ENCODE peak calls at places on chromosomes 13 and 19, in eight cellular contexts. T is stomach, C is upper lobe of right lung, X is uterus, P is heart right ventricle, K is suprapubic skin, A is thoracic aorta, W is tibial nerve. F is an unnamed sample. For H3K36me3, the result is how much of the 10 kb centered on the place peaks cover.

GRCh38 chr13:35940734-35941133 is 190.4 kb downstream of the DCLK1 start:
- DNase-seq in C (no peak), X (no peak), A (no peak), T (no peak), P (no peak), K (no peak), W (no peak), F (no peak)

GRCh38 chr19:36488816-36489138 is 584 bp downstream of the ZNF566 start:
- DNase-seq in W (no peak), K (no peak), P (peak), C (no peak), T (no peak), X (no peak), A (no peak), F (no peak)

GRCh38 chr19:45356760-45357444 is 13.5 kb downstream of the ERCC2 start:
- DNase-seq in X (no peak), A (no peak), C (no peak), W (no peak), T (no peak), K (no peak), P (no peak), F (no peak)

GRCh38 chr19:39679791-39680168 is 24.1 kb downstream of the LGALS16 start:
- DNase-seq in K (no peak), P (no peak), X (no peak), C (no peak), W (no peak), T (no peak), A (no peak), F (no peak)

GRCh38 chr13:26198116-26198515 is 24.0 kb downstream of the RNF6 start:
- DNase-seq in A (no peak), K (no peak), P (no peak), T (no peak), C (no peak), X (no peak), W (no peak), F (no peak)

GRCh38 chr19:45952691-45953505 is 20.8 kb downstream of the NOVA2 start:
- DNase-seq in K (no peak), X (no peak), C (no peak), T (peak), A (no peak), P (peak), W (no peak), F (peak)

GRCh38 chr19:28898279-28898678 is 314.7 kb downstream of the UQCRFS1 start:
- DNase-seq in W (no peak), P (no peak), A (no peak), K (no peak), X (no peak), T (no peak), C (no peak), F (no peak)

GRCh38 chr13:98916403-98916802 is 61.5 kb downstream of the DOCK9 start:
- DNase-seq in X (no peak), T (no peak), C (no peak), K (no peak), P (no peak), W (no peak), A (no peak), F (no peak)

GRCh38 chr13:51840917-51841316 is 4.1 kb downstream of the TMEM272 start:
- DNase-seq in X (no peak), W (no peak), P (no peak), T (no peak), C (no peak), K (no peak), A (no peak), F (peak)

GRCh38 chr13:51995677-51996551 is 15.3 kb downstream of the ATP7B start:
- DNase-seq in K (no peak), A (no peak), C (no peak), T (peak), X (no peak), W (no peak), P (peak), F (peak)

DNA sequence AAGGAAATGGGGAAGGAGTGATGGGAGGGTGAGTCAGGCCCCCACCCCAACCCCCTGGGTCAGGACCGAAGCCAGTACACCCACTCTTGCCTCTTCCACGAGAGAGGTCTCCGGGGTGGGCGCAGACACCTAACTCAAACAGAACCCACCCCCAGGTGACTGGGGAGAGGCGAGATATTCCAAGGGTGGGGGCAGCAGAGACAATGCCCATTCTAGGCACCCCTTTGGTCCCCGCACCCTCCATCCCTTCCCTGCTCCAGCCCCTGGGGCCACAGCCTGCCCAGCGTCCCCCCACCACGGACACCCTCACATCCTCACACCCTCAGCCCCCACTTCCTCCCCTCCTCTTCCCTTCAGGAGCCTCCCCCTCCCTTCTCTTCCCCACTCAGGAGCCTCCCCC is 682 bp downstream of the ZSCAN18 start:
- DNase-seq in T (no peak), C (peak), W (no peak), A (no peak), X (no peak), K (no peak), P (no peak), F (no peak)
- H3K27ac ChIP-seq in T (peak), C (peak), W (peak), A (peak), X (peak), K (no peak), P (peak), F (peak)

GRCh38 chr19:17735410-17735809 is 15.9 kb upstream of the FCHO1 start:
- DNase-seq in T (no peak), P (no peak), K (no peak), X (no peak), W (no peak), A (no peak), C (no peak), F (no peak)
- H3K36me3 ChIP-seq in T (half or more), P (under half), K (under half), X (under half), W (half or more), A (under half), C (half or more), F (under half)

DNA sequence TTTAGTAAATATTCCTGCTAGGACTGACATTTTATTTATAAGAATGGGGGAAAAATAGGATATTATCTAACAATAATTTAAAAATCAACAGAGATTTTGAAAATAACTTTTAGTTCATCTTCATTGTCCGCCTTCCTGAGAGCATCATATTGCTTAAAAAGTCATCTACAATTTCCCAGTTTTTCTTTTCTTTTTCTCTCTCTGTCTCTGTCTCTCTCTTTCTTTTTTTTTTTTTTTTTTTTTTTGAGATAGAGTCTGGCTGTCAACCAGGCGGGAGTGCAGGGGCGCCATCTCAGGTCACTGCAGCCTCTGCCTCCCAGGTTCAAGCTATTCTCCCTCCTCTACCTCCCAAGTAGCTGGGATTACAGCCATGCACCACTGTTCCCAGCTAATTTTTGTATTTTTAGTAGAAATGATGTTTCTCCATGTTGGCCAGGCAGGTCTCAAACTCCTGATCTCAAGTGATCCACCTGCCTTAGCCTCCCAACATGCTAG is 276.3 kb downstream of the DACH1 start:
- DNase-seq in K (no peak), P (no peak), X (no peak), A (no peak), T (no peak), W (no peak), C (no peak), F (peak)
- TF ChIP-seq CTCF in K (no peak), P (no peak), X (no peak), A (no peak), T (no peak), W (no peak), C (no peak), F (peak)

GRCh38 chr19:55228015-55228391 is 560 bp downstream of the TMEM86B start:
- DNase-seq in W (no peak), P (peak), K (no peak), T (no peak), X (no peak), C (no peak), A (no peak), F (no peak)
- H3K27ac ChIP-seq in W (no peak), P (peak), K (no peak), T (peak), X (no peak), C (no peak), A (no peak), F (no peak)